ENCODE peak calls at places on chromosomes 4 and X, in eight cellular contexts. One of them, this sample, is unnamed. For H3K9me3, the result is how much of the 10 kb centered on the place peaks cover.

GRCh38 chr4:37890501-37891220 is at the start of gene TBC1D1:
- DNase-seq in PC-3: peak
- DNase-seq in uterus: peak
- DNase-seq in breast epithelium: no peak
- DNase-seq in heart left ventricle: peak
- DNase-seq in Panc1: no peak
- DNase-seq in psoas muscle: peak
- DNase-seq in CD4-positive, alpha-beta T cell: peak
- DNase-seq in this sample: peak

GRCh38 chrX:14872355-14872754 is 514 bp downstream of the FANCB start:
- DNase-seq in PC-3: no peak
- DNase-seq in uterus: no peak
- DNase-seq in breast epithelium: no peak
- DNase-seq in heart left ventricle: no peak
- DNase-seq in Panc1: no peak
- DNase-seq in psoas muscle: no peak
- DNase-seq in CD4-positive, alpha-beta T cell: no peak
- DNase-seq in this sample: no peak

GRCh38 chr4:184156169-184156568 is 61.5 kb downstream of the ENPP6 start:
- DNase-seq in PC-3: no peak
- DNase-seq in uterus: no peak
- DNase-seq in breast epithelium: no peak
- DNase-seq in heart left ventricle: no peak
- DNase-seq in Panc1: no peak
- DNase-seq in psoas muscle: no peak
- DNase-seq in CD4-positive, alpha-beta T cell: no peak
- DNase-seq in this sample: no peak

GRCh38 chrX:7603387-7603786 is 239.6 kb upstream of the VCX start:
- DNase-seq in PC-3: no peak
- DNase-seq in uterus: no peak
- DNase-seq in breast epithelium: no peak
- DNase-seq in heart left ventricle: no peak
- DNase-seq in Panc1: no peak
- DNase-seq in psoas muscle: no peak
- DNase-seq in CD4-positive, alpha-beta T cell: no peak
- DNase-seq in this sample: no peak

GRCh38 chr4:111991797-111992196 is 153.5 kb upstream of the FAM241A start:
- DNase-seq in PC-3: peak
- DNase-seq in uterus: peak
- DNase-seq in breast epithelium: no peak
- DNase-seq in heart left ventricle: no peak
- DNase-seq in Panc1: peak
- DNase-seq in psoas muscle: no peak
- DNase-seq in CD4-positive, alpha-beta T cell: no peak
- DNase-seq in this sample: no peak

GRCh38 chr4:146654976-146655761 is 16.5 kb downstream of the POU4F2 start:
- DNase-seq in PC-3: no peak
- DNase-seq in uterus: no peak
- DNase-seq in breast epithelium: no peak
- DNase-seq in heart left ventricle: no peak
- DNase-seq in Panc1: no peak
- DNase-seq in psoas muscle: no peak
- DNase-seq in CD4-positive, alpha-beta T cell: no peak
- DNase-seq in this sample: no peak

GRCh38 chrX:20545538-20545937 is 278.8 kb upstream of the RPS6KA3 start:
- DNase-seq in PC-3: no peak
- DNase-seq in uterus: no peak
- DNase-seq in breast epithelium: no peak
- DNase-seq in heart left ventricle: no peak
- DNase-seq in Panc1: no peak
- DNase-seq in psoas muscle: no peak
- DNase-seq in CD4-positive, alpha-beta T cell: no peak
- DNase-seq in this sample: no peak

GRCh38 chr4:21469438-21470032 is 479.0 kb downstream of the KCNIP4 start:
- DNase-seq in PC-3: peak
- DNase-seq in uterus: no peak
- DNase-seq in breast epithelium: no peak
- DNase-seq in heart left ventricle: no peak
- DNase-seq in Panc1: peak
- DNase-seq in psoas muscle: no peak
- DNase-seq in CD4-positive, alpha-beta T cell: no peak
- DNase-seq in this sample: no peak

GRCh38 chrX:7156879-7157278 is 8.9 kb upstream of the PUDP start:
- DNase-seq in PC-3: no peak
- DNase-seq in uterus: no peak
- DNase-seq in breast epithelium: no peak
- DNase-seq in heart left ventricle: no peak
- DNase-seq in Panc1: no peak
- DNase-seq in psoas muscle: no peak
- DNase-seq in CD4-positive, alpha-beta T cell: no peak
- DNase-seq in this sample: no peak

GRCh38 chr4:7375427-7375826 is 59.3 kb downstream of the PSAPL1 start:
- DNase-seq in PC-3: no peak
- DNase-seq in uterus: no peak
- DNase-seq in breast epithelium: no peak
- DNase-seq in heart left ventricle: peak
- DNase-seq in Panc1: no peak
- DNase-seq in psoas muscle: peak
- DNase-seq in CD4-positive, alpha-beta T cell: no peak
- DNase-seq in this sample: no peak

GRCh38 chr4:57308301-57308700 is 198.1 kb upstream of the IGFBP7 start:
- DNase-seq in PC-3: no peak
- DNase-seq in uterus: no peak
- DNase-seq in breast epithelium: no peak
- DNase-seq in heart left ventricle: no peak
- DNase-seq in Panc1: no peak
- DNase-seq in psoas muscle: no peak
- DNase-seq in CD4-positive, alpha-beta T cell: no peak
- DNase-seq in this sample: no peak

GRCh38 chr4:82577451-82577850 is 15.7 kb upstream of the TMEM150C start:
- DNase-seq in PC-3: no peak
- DNase-seq in uterus: no peak
- DNase-seq in breast epithelium: no peak
- DNase-seq in heart left ventricle: no peak
- DNase-seq in Panc1: no peak
- DNase-seq in psoas muscle: no peak
- DNase-seq in CD4-positive, alpha-beta T cell: no peak
- DNase-seq in this sample: no peak

GRCh38 chr4:84530871-84531270 is 31.8 kb upstream of the NKX6-1 start:
- DNase-seq in PC-3: peak
- DNase-seq in uterus: no peak
- DNase-seq in breast epithelium: no peak
- DNase-seq in heart left ventricle: no peak
- DNase-seq in Panc1: no peak
- DNase-seq in psoas muscle: no peak
- DNase-seq in CD4-positive, alpha-beta T cell: no peak
- DNase-seq in this sample: no peak

DNA sequence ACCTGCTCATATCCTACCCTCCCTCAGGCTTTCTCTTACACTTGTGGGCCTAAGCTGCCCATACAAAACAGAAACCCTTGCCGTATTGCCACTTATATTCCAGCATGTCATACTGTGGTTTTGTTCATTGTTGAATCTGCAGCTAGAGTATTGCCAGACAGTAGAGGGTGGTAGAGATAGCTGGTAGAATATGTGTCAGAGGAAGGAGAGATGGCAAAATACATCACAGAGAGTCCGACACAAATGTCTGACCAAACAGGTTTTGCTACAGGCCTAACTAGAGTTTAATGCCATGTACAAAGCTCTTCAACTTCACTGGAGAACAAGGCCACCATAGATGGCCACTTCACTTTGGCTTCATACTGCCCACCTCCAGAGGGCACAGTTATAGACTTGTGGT is 160.1 kb downstream of the EFHC2 start:
- DNase-seq in PC-3: peak
- DNase-seq in uterus: no peak
- DNase-seq in breast epithelium: no peak
- DNase-seq in heart left ventricle: no peak
- DNase-seq in Panc1: no peak
- DNase-seq in psoas muscle: no peak
- DNase-seq in CD4-positive, alpha-beta T cell: no peak
- DNase-seq in this sample: no peak
- H3K9me3 ChIP-seq in PC-3: under half
- H3K9me3 ChIP-seq in uterus: under half
- H3K9me3 ChIP-seq in breast epithelium: under half
- H3K9me3 ChIP-seq in heart left ventricle: under half
- H3K9me3 ChIP-seq in Panc1: under half
- H3K9me3 ChIP-seq in psoas muscle: under half
- H3K9me3 ChIP-seq in CD4-positive, alpha-beta T cell: under half
- H3K9me3 ChIP-seq in this sample: under half

GRCh38 chr4:152104846-152105462 is 344.1 kb upstream of the GATB start:
- DNase-seq in PC-3: no peak
- DNase-seq in uterus: no peak
- DNase-seq in breast epithelium: no peak
- DNase-seq in heart left ventricle: no peak
- DNase-seq in Panc1: no peak
- DNase-seq in psoas muscle: no peak
- DNase-seq in CD4-positive, alpha-beta T cell: no peak
- DNase-seq in this sample: no peak
- H3K9me3 ChIP-seq in PC-3: under half
- H3K9me3 ChIP-seq in uterus: under half
- H3K9me3 ChIP-seq in breast epithelium: under half
- H3K9me3 ChIP-seq in heart left ventricle: under half
- H3K9me3 ChIP-seq in Panc1: under half
- H3K9me3 ChIP-seq in psoas muscle: under half
- H3K9me3 ChIP-seq in CD4-positive, alpha-beta T cell: under half
- H3K9me3 ChIP-seq in this sample: under half

DNA sequence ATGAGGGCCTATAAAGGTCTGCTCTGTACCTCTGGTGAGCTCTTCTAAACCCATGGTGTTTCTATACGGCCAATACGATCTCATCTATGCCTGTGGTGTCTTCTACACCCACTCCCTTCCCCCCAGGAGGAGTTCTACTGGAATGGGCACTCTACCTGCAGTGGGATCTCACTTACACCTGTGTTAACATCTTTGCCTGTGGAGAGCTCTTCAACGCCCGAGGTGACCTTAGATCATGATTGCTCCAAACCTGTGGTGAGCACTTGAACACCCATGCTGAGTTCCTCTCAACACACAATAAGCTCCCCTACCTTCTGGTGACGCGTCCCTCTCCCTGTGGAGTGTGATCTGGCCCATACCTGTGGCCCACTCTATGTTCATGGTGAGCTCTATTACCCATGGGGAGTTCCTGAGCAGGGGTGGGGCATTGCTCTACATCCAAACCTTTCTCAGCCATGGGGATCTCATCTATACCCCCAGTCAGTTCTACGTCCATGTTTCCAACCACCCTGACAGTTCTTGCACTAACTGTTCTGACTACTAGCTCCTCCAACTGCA is 48.6 kb downstream of the BCOR start:
- DNase-seq in PC-3: no peak
- DNase-seq in uterus: no peak
- DNase-seq in breast epithelium: no peak
- DNase-seq in heart left ventricle: no peak
- DNase-seq in Panc1: no peak
- DNase-seq in psoas muscle: no peak
- DNase-seq in CD4-positive, alpha-beta T cell: no peak
- DNase-seq in this sample: no peak
- H3K9me3 ChIP-seq in PC-3: under half
- H3K9me3 ChIP-seq in uterus: under half
- H3K9me3 ChIP-seq in breast epithelium: under half
- H3K9me3 ChIP-seq in heart left ventricle: under half
- H3K9me3 ChIP-seq in Panc1: under half
- H3K9me3 ChIP-seq in psoas muscle: under half
- H3K9me3 ChIP-seq in CD4-positive, alpha-beta T cell: under half
- H3K9me3 ChIP-seq in this sample: under half

GRCh38 chrX:10119399-10119990 is 37.3 kb upstream of the CLCN4 start:
- DNase-seq in PC-3: peak
- DNase-seq in uterus: peak
- DNase-seq in breast epithelium: peak
- DNase-seq in heart left ventricle: no peak
- DNase-seq in Panc1: peak
- DNase-seq in psoas muscle: no peak
- DNase-seq in CD4-positive, alpha-beta T cell: peak
- DNase-seq in this sample: peak

GRCh38 chrX:10117864-10118377 is 38.9 kb upstream of the CLCN4 start:
- DNase-seq in PC-3: no peak
- DNase-seq in uterus: no peak
- DNase-seq in breast epithelium: no peak
- DNase-seq in heart left ventricle: no peak
- DNase-seq in Panc1: no peak
- DNase-seq in psoas muscle: no peak
- DNase-seq in CD4-positive, alpha-beta T cell: no peak
- DNase-seq in this sample: no peak

GRCh38 chrX:10118530-10118929 is 38.2 kb upstream of the CLCN4 start:
- DNase-seq in PC-3: no peak
- DNase-seq in uterus: no peak
- DNase-seq in breast epithelium: no peak
- DNase-seq in heart left ventricle: no peak
- DNase-seq in Panc1: no peak
- DNase-seq in psoas muscle: no peak
- DNase-seq in CD4-positive, alpha-beta T cell: no peak
- DNase-seq in this sample: no peak

GRCh38 chrX:10121787-10122186 is 35.0 kb upstream of the CLCN4 start:
- DNase-seq in PC-3: no peak
- DNase-seq in uterus: no peak
- DNase-seq in breast epithelium: no peak
- DNase-seq in heart left ventricle: no peak
- DNase-seq in Panc1: no peak
- DNase-seq in psoas muscle: no peak
- DNase-seq in CD4-positive, alpha-beta T cell: no peak
- DNase-seq in this sample: no peak

GRCh38 chrX:10120828-10121227 is 35.9 kb upstream of the CLCN4 start:
- DNase-seq in PC-3: no peak
- DNase-seq in uterus: no peak
- DNase-seq in breast epithelium: no peak
- DNase-seq in heart left ventricle: no peak
- DNase-seq in Panc1: no peak
- DNase-seq in psoas muscle: no peak
- DNase-seq in CD4-positive, alpha-beta T cell: no peak
- DNase-seq in this sample: no peak
- H3K9me3 ChIP-seq in PC-3: under half
- H3K9me3 ChIP-seq in uterus: under half
- H3K9me3 ChIP-seq in breast epithelium: under half
- H3K9me3 ChIP-seq in heart left ventricle: under half
- H3K9me3 ChIP-seq in Panc1: under half
- H3K9me3 ChIP-seq in psoas muscle: under half
- H3K9me3 ChIP-seq in CD4-positive, alpha-beta T cell: under half
- H3K9me3 ChIP-seq in this sample: under half

DNA sequence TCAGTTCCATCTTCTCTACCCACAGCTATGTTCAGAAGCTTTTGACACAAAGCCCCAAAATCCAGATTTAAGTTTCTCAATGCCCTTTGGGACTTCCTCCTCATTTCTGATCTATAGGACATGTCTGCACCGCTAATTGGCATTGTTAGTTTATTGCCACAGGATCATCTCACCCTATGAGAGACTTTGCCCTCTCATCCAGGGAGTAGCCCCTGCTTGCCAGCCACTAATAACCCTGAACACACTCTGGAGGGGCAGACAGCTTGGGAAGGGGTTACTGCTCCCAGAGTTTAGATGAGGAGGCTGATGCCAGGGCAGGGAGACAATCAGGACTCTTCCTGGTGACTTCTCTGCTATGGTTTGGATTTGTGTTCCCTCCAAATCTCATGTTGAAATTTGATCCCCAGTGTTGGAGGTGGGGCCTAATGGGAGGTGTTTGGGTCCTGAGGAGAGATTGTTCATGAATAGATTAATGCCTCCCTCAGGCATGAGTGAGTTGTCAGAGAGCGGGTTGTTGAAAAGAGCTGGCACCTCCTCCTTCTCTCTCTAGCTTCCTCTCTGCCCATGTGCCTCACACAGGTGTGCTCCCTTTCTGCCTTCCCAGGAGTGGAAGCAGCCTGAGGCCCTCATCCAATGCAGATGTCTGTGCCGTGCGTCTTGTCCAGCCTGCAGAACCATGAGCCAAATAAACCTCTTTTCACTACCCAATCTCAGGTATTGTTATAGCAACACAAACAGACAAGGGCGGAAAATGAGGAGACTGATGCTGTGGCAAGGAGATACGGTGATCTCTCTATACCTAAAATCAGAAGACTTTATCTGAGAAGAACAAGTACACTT is 3.6 kb upstream of the SCARB2 start:
- DNase-seq in PC-3: peak
- DNase-seq in uterus: no peak
- DNase-seq in breast epithelium: no peak
- DNase-seq in heart left ventricle: no peak
- DNase-seq in Panc1: no peak
- DNase-seq in psoas muscle: no peak
- DNase-seq in CD4-positive, alpha-beta T cell: no peak
- DNase-seq in this sample: no peak
- H3K9me3 ChIP-seq in PC-3: under half
- H3K9me3 ChIP-seq in uterus: under half
- H3K9me3 ChIP-seq in breast epithelium: under half
- H3K9me3 ChIP-seq in heart left ventricle: under half
- H3K9me3 ChIP-seq in Panc1: under half
- H3K9me3 ChIP-seq in psoas muscle: under half
- H3K9me3 ChIP-seq in CD4-positive, alpha-beta T cell: under half
- H3K9me3 ChIP-seq in this sample: under half